ENCODE peak calls at places on chromosomes 5 and 9, in four cellular contexts. X is CD4-positive, alpha-beta memory T cell; Y is OCI-LY7; E is body of pancreas. T is an unnamed sample.

GRCh38 chr5:60488466-60489130 is 211.4 kb downstream of the DEPDC1B start:
- DNase-seq in X (no peak), Y (no peak), E (no peak), T (no peak)

GRCh38 chr9:133477992-133478850 is 678 bp downstream of the SLC2A6 start:
- DNase-seq in Y (peak), E (no peak), X (no peak), T (no peak)

GRCh38 chr9:122786338-122786737 is 2.4 kb upstream of the OR5C1 start:
- DNase-seq in E (no peak), X (no peak), Y (no peak), T (no peak)

GRCh38 chr5:34059997-34060396 is 17.0 kb upstream of the C1QTNF3 start:
- DNase-seq in E (no peak), Y (no peak), X (no peak), T (no peak)

GRCh38 chr5:135709998-135710670 is 124.3 kb upstream of the SLC25A48 start:
- DNase-seq in X (no peak), E (no peak), Y (no peak), T (no peak)

GRCh38 chr5:33303696-33304095 is 137.1 kb upstream of the TARS1 start:
- DNase-seq in E (no peak), Y (no peak), X (no peak), T (no peak)

GRCh38 chr9:72113081-72113480 is 36.2 kb upstream of the GDA start:
- DNase-seq in X (no peak), Y (no peak), E (no peak), T (no peak)

GRCh38 chr5:68958428-68958827 is 135.4 kb upstream of the SLC30A5 start:
- DNase-seq in Y (no peak), E (no peak), X (no peak), T (no peak)

GRCh38 chr9:136682710-136683109 is 4.5 kb downstream of the AGPAT2 start:
- DNase-seq in X (no peak), Y (no peak), E (no peak), T (no peak)

GRCh38 chr5:80516826-80517225 is 28.9 kb downstream of the FAM151B start:
- DNase-seq in Y (no peak), X (no peak), E (no peak), T (peak)

GRCh38 chr5:50666261-50667078 is at the start of gene PARP8:
- DNase-seq in E (peak), X (peak), Y (peak), T (peak)

GRCh38 chr9:81035171-81035570 is 654.2 kb downstream of the TLE1 start:
- DNase-seq in Y (no peak), X (no peak), E (no peak), T (no peak)

GRCh38 chr5:135213034-135213386 is 179.0 kb upstream of the PITX1 start:
- DNase-seq in X (no peak), Y (no peak), E (no peak), T (no peak)

GRCh38 chr9:131606896-131607567 is 61.7 kb downstream of the PRRT1B start:
- DNase-seq in X (no peak), E (no peak), Y (no peak), T (no peak)
- H3K27ac ChIP-seq in X (no peak), E (peak), Y (no peak), T (no peak)

DNA sequence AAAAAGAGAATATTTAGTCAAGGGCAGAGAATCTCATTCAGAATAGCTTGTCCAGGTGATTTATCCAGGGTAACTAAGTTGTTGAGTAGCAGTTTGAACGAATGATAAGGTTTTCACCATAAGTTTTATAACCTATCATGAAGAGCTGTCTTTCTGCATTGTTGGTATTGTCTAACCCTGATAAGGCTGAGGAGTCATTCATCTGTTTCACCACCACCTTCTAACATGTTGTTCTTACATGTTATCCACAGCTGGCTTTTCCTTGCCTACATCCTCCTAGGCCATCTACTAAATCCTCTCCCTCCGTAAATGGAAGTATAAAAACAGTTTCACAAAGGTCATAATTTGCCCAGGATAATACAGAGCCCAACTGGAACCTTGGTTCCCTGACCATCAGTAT is 24.1 kb downstream of the ZNF462 start:
- DNase-seq in Y (no peak), E (no peak), X (no peak), T (no peak)
- H3K27ac ChIP-seq in Y (no peak), E (no peak), X (no peak), T (no peak)

GRCh38 chr9:134846187-134846586 is 34.4 kb upstream of the FCN2 start:
- DNase-seq in Y (no peak), X (no peak), E (no peak), T (no peak)
- H3K27ac ChIP-seq in Y (no peak), X (no peak), E (no peak), T (no peak)

DNA sequence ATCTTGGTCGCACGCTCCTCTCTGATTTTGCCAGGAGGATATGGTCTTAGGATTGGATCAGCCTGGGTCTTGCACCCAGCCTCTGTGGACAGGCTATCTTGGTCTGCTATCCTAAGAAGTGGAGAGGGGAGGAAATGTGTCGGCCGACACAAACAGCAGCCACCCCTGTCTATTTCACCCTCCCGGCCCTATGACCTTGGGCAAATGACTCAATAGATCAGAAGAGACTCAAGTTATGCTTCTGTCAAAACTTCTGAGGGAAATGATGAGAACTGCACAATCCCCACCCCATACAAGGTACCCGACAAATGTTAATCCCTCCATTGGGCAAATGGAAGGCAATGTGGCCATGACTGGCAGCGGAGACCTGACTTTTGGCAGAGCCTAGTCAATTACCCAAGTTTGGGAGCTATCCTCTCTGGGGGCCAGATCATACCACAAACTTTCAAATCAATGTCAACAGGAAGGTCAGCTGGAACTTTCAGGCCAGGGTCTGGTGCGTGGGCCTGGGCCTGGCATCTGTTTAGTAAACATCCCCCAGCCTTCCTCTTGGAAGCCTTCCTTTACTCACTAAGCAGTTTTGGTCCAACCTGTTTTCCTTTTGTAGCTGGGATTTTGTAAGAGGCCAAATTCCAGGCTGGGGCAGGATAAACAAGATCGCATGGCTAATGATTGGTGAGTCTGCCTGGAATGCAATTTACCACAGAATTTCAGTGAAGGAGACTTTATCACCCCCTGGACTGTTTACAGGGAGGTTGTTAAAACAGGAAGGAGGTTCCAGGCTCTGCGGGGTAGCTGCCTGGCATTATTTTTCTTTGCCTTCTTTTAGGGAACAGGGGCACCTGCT is 64.2 kb upstream of the CPEB4 start:
- DNase-seq in E (peak), X (no peak), Y (no peak), T (peak)
- H3K27ac ChIP-seq in E (peak), X (no peak), Y (peak), T (peak)

DNA sequence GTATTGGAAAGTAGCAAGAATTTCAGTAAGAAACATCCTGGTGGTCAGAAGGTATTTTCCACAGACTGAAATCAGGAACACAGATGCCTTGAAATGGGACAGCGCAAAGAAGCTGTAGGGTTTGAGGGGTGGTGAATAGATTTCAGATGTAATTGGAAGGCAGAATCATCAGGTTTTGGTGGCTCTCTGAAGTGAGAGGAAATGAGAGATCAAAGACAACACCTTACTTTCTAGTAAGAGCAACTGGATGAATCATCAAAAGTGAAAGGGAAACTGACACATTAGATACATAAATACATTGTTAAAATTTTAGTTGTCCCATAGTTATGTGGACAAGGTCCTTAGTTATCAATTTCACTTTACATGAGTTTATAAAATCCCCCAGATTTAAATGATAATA is 188.2 kb upstream of the SLC27A6 start:
- DNase-seq in E (no peak), X (no peak), Y (no peak), T (no peak)
- H3K27ac ChIP-seq in E (no peak), X (no peak), Y (no peak), T (no peak)

GRCh38 chr5:89105171-89105695 is 222.2 kb upstream of the MEF2C start:
- DNase-seq in E (no peak), Y (no peak), X (no peak), T (no peak)
- H3K27ac ChIP-seq in E (no peak), Y (no peak), X (no peak), T (no peak)

DNA sequence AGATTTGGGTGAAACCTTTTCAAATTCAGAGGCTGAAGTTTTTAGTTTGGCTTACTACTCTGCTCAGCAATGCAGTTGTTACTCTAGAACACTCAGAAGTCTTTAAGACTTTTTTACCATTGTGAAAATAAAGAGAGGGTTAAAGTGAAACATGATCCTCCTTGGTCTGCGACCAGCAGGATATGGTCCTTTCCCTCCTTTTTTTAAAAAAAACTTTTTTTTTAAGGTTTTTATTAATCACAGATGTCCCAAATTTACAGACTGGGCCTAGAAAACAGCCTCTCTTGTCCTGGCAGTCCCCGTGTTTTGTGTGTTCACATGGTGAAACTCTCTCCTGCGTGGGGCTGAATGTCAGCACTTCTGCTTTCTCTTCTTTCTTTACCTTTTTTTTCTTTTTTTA is 128.9 kb upstream of the OTULINL start:
- DNase-seq in X (no peak), Y (no peak), E (no peak), T (no peak)
- H3K27ac ChIP-seq in X (no peak), Y (no peak), E (no peak), T (no peak)

GRCh38 chr9:128372784-128373183 is 1.6 kb downstream of the URM1 start:
- DNase-seq in E (no peak), Y (no peak), X (no peak), T (no peak)

GRCh38 chr9:128371622-128372117 is 496 bp downstream of the URM1 start:
- DNase-seq in E (no peak), X (no peak), Y (no peak), T (no peak)

GRCh38 chr9:128374221-128374675 is 3.1 kb downstream of the URM1 start:
- DNase-seq in Y (no peak), E (no peak), X (no peak), T (no peak)

GRCh38 chr9:128372188-128372641 is 1.0 kb downstream of the URM1 start:
- DNase-seq in Y (peak), X (no peak), E (no peak), T (peak)

DNA sequence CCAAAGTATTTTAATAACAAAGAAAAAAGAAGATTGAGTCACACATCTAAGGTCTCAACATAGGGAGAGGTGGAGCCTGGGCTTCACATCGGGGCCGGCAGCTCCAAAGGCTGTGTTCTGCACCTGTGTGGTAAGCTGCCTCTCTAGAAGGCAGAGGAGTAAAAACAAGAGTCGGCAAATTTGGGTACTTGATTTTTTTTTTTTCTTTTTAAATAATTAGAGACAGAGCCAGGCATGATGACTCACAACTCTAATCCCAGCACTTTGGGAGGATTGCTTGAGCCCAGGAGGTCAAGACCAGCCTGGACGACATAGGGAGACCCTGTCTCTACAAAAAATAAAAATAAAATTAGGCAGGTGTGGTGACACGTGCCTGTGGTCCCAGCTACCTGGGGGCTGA is 4.7 kb downstream of the URM1 start:
- DNase-seq in X (no peak), Y (no peak), E (no peak), T (no peak)
- H3K27ac ChIP-seq in X (no peak), Y (no peak), E (no peak), T (no peak)

GRCh38 chr9:19162956-19163355 is 35.7 kb upstream of the PLIN2 start:
- DNase-seq in X (no peak), Y (no peak), E (no peak), T (no peak)
- H3K27ac ChIP-seq in X (no peak), Y (no peak), E (no peak), T (no peak)

GRCh38 chr9:131277673-131278420 is 1.5 kb upstream of the FAM78A start:
- DNase-seq in E (peak), Y (peak), X (peak), T (peak)

GRCh38 chr9:131274674-131275331 is 1.5 kb downstream of the FAM78A start:
- DNase-seq in X (no peak), E (no peak), Y (peak), T (no peak)

GRCh38 chr9:131276891-131277672 is 772 bp upstream of the FAM78A start:
- DNase-seq in Y (peak), E (no peak), X (peak), T (no peak)

GRCh38 chr9:131275332-131276106 is 791 bp downstream of the FAM78A start:
- DNase-seq in Y (peak), E (no peak), X (no peak), T (no peak)

GRCh38 chr9:131276107-131276888 is at the start of gene FAM78A:
- DNase-seq in E (no peak), X (peak), Y (peak), T (peak)
- H3K27ac ChIP-seq in E (no peak), X (peak), Y (peak), T (peak)

T was measured in small intestine.